ENCODE peak calls at places on chromosomes 16 and 17, in four cellular contexts. B is thoracic aorta, L is lung, M is PC-9. W is an unnamed sample.
A peak's percentile ranks its signal among the peaks of the same experiment; 100 is the strongest.

GRCh38 chr17:62722625-62723024 is 85.5 kb downstream of the MARCHF10 start:
- DNase-seq in M (no peak), L (no peak), B (no peak), W (no peak)

GRCh38 chr17:7323731-7324437 is 5.3 kb downstream of the NEURL4 start:
- DNase-seq in B (no peak), L (no peak), M (no peak), W (no peak)

GRCh38 chr16:46673320-46674013 is 15.5 kb downstream of the VPS35 start:
- DNase-seq in B (no peak), L (no peak), M (no peak), W (no peak)

GRCh38 chr16:84885024-84885910 is 65.5 kb downstream of the CRISPLD2 start:
- DNase-seq in M (no peak), L (no peak), B (no peak), W (no peak)

GRCh38 chr16:83027973-83028372 is 401.2 kb downstream of the CDH13 start:
- DNase-seq in L (no peak), B (no peak), M (no peak), W (no peak)

GRCh38 chr16:23710504-23710903 is 2.5 kb downstream of the ERN2 start:
- DNase-seq in M (no peak), B (no peak), L (no peak), W (no peak)

GRCh38 chr16:11032922-11033291 is 88.5 kb downstream of the CLEC16A start:
- DNase-seq in M (no peak), B (no peak), L (no peak), W (no peak)

GRCh38 chr16:75203106-75203505 is 3.9 kb downstream of the CTRB2 start:
- DNase-seq in M (no peak), L (no peak), B (no peak), W (no peak)

GRCh38 chr16:78461087-78461486 is 361.6 kb downstream of the WWOX start:
- DNase-seq in L (no peak), B (no peak), M (no peak), W (no peak)

GRCh38 chr16:17379121-17379571 is 91.6 kb downstream of the XYLT1 start:
- DNase-seq in B (no peak), L (no peak), M (no peak), W (no peak)

GRCh38 chr16:67173808-67174705 is 3.7 kb downstream of the NOL3 start:
- DNase-seq in M (peak; percentile 85), L (peak; percentile 86), B (peak; percentile 58), W (no peak)

GRCh38 chr16:30458561-30459394 is 13.1 kb upstream of the SEPHS2 start:
- DNase-seq in L (peak; percentile 48), B (no peak), M (no peak), W (no peak)

GRCh38 chr16:53998024-53998810 is 288.4 kb downstream of the IRX3 start:
- DNase-seq in M (no peak), B (no peak), L (no peak), W (no peak)

GRCh38 chr16:3954411-3954921 is 74.0 kb upstream of the CREBBP start:
- DNase-seq in L (no peak), B (no peak), M (no peak), W (no peak)

GRCh38 chr17:40192961-40193360 is 15.7 kb downstream of the RAPGEFL1 start:
- DNase-seq in B (no peak), L (no peak), M (no peak), W (no peak)

GRCh38 chr17:77399319-77399959 is 258.7 kb downstream of the SEC14L1 start:
- DNase-seq in L (no peak), M (no peak), B (no peak), W (no peak)

GRCh38 chr17:77795685-77796084 is 162.8 kb upstream of the TNRC6C start:
- DNase-seq in L (no peak), M (no peak), B (no peak), W (no peak)

GRCh38 chr17:40903129-40903847 is 18.2 kb upstream of the KRT20 start:
- DNase-seq in M (peak; percentile 96), L (no peak), B (no peak), W (no peak)

GRCh38 chr17:60439501-60439900 is 17.2 kb downstream of the CHCT1 start:
- DNase-seq in B (no peak), L (no peak), M (no peak), W (no peak)

GRCh38 chr17:58378895-58379824 is 27.2 kb upstream of the SUPT4H1 start:
- DNase-seq in M (no peak), L (no peak), B (no peak), W (no peak)

GRCh38 chr17:77227461-77228223 is 86.9 kb downstream of the SEC14L1 start:
- DNase-seq in L (no peak), B (no peak), M (no peak), W (no peak)

DNA sequence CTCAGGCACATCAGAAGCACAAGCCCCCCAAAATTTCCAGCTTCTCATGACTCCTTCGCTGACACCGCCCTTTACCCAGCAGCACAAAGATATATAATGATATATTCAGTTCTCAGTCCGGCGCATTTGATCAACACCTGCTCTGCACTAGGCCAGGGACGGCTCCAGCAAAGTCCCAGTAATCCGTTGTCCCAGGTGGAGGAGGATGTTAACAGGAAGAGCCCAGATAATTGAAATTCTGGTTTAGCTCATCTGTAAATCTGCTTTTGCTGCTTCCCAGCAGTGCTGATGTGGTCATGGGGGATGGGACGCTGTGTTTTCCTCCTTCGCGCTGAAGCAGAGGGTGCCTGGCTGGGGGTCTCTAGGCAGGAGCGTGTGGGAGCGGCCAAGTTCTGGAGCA is 131.5 kb downstream of the OR1D5 start:
- DNase-seq in M (no peak), B (no peak), L (no peak), W (no peak)
- H3K36me3 ChIP-seq in M (no peaks in the 10 kb centered on the region), B (no peaks in the 10 kb centered on the region), L (no peaks in the 10 kb centered on the region), W (peaks cover 14% of the 10 kb centered on the region)

GRCh38 chr17:12438212-12438611 is 227.5 kb upstream of the MYOCD start:
- DNase-seq in M (no peak), L (no peak), B (no peak), W (no peak)

DNA sequence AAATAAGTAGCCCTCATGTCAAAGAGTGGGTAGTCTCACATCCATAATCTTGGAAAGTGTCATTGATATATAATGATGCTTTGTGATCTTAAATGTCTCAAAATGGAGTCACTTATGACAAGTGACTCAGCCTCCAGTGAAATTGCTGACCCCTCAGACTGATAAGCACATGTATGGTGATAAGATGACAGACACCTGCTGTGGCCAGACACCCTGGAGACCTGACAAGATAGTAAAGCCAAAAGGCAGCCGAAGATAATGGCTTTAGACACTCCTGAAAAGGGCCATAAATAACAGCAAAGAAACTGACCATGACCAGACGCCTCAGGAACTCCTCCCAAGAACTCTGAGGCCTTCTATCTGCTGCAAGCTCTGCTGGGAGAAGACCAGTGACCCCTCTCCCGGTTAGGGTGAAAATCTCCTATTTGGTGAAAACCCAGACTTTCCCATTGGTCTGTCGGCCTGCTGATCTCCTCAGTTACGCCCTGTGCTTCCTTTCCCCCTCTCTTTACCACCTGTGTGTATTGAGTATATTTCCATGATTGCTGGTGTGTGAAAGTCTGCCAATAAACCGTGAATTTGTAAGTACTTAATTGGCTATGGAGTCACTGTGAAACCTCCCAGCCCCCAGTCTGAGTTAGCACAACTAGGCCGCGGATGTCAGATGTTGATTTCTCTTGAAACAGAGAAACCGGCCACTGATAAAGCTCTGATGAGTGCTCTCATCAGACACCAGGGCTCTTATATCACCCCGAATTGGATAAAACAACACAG is 226.7 kb upstream of the MYOCD start:
- DNase-seq in L (no peak), M (no peak), B (no peak), W (no peak)
- H3K4me3 ChIP-seq in L (no peak overlapping the region), M (no peak overlapping the region), B (no peak overlapping the region), W (no peak overlapping the region)

GRCh38 chr17:81577278-81578000 is 25.3 kb upstream of the FAAP100 start:
- DNase-seq in M (no peak), B (no peak), L (peak; percentile 49), W (no peak)
- H3K36me3 ChIP-seq in M (no peaks in the 10 kb centered on the region), B (peaks cover 11% of the 10 kb centered on the region), L (no peaks in the 10 kb centered on the region), W (peaks cover 44% of the 10 kb centered on the region)

GRCh38 chr17:72588561-72588960 is 467.7 kb downstream of the SOX9 start:
- DNase-seq in B (no peak), M (no peak), L (no peak), W (no peak)

GRCh38 chr17:72591500-72592241 is 470.9 kb downstream of the SOX9 start:
- DNase-seq in M (peak; percentile 34), B (no peak), L (no peak), W (no peak)

GRCh38 chr17:72590882-72591499 is 470.2 kb downstream of the SOX9 start:
- DNase-seq in M (peak; percentile 36), B (no peak), L (no peak), W (no peak)

GRCh38 chr17:72588961-72589360 is 468.1 kb downstream of the SOX9 start:
- DNase-seq in B (no peak), M (peak; percentile 97), L (peak; percentile 71), W (peak; percentile 96)

DNA sequence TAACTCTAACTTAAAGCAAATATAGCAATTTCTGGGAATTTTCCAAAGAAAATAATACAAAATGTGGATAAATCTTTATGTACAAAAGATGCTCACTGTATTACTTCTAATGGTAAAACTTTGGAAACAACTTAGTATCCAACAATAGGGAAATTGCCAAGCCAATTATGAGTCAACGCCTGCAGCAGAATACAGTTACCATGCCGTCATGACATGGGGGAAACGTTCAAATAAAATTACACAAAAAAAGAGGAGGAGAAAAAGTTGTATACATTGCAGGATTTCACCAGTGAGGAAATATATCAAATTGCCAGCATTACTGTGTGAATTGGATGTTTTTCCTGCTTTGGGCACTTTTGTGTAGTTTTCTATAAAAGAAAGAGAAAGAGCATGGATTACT is 469.6 kb downstream of the SOX9 start:
- DNase-seq in B (no peak), M (peak; percentile 61), L (no peak), W (no peak)
- H3K4me3 ChIP-seq in B (no peak overlapping the region), M (peak overlapping the region; percentile 97), L (no peak overlapping the region), W (peak overlapping the region; percentile 91)

W was measured in keratinocyte.